ENCODE peak calls at places on chromosomes 2 and 18, in eight cellular contexts. L is IMR-90; U is CD4-positive, alpha-beta T cell; K is small intestine; I is right cardiac atrium; M is CD8-positive, alpha-beta T cell; T is right atrium auricular region; V is uterus. Z is an unnamed sample.
A peak's percentile ranks its signal among the peaks of the same experiment; 100 is the strongest.

GRCh38 chr2:172749377-172749776 is 13.7 kb downstream of the RAPGEF4 start:
- DNase-seq in L (no peak), U (no peak), K (no peak), I (no peak), M (no peak), T (no peak), V (no peak), Z (no peak)

GRCh38 chr2:65367517-65367916 is 64.9 kb downstream of the SPRED2 start:
- DNase-seq in L (peak; percentile 98), U (no peak), K (peak; percentile 33), I (no peak), M (no peak), T (no peak), V (peak; percentile 60), Z (no peak)

GRCh38 chr2:220504890-220505564 is 877.6 kb downstream of the SLC4A3 start:
- DNase-seq in L (peak; percentile 86), U (no peak), K (no peak), I (no peak), M (no peak), T (no peak), V (no peak), Z (no peak)

GRCh38 chr18:75364512-75364911 is 63.0 kb downstream of the SMIM21 start:
- DNase-seq in L (peak; percentile 4), U (no peak), K (no peak), I (no peak), M (no peak), T (no peak), V (no peak), Z (peak; percentile 6)

GRCh38 chr2:58215429-58215828 is 25.7 kb downstream of the FANCL start:
- DNase-seq in L (peak; percentile 34), U (no peak), K (peak; percentile 19), I (no peak), M (no peak), T (no peak), V (no peak), Z (no peak)

GRCh38 chr2:223260681-223261080 is 208.7 kb downstream of the KCNE4 start:
- DNase-seq in L (peak; percentile 7), U (no peak), K (no peak), I (no peak), M (no peak), T (no peak), V (no peak), Z (no peak)

GRCh38 chr18:66511810-66512209 is 92.1 kb downstream of the CDH19 start:
- DNase-seq in L (no peak), U (no peak), K (no peak), I (no peak), M (no peak), T (no peak), V (no peak), Z (no peak)

GRCh38 chr2:240888890-240889573 is 6.9 kb downstream of the MAB21L4 start:
- DNase-seq in L (no peak), U (no peak), K (no peak), I (peak; percentile 6), M (no peak), T (no peak), V (no peak), Z (no peak)

GRCh38 chr2:120367649-120368048 is 21.7 kb downstream of the INHBB start:
- DNase-seq in L (peak; percentile 5), U (no peak), K (no peak), I (no peak), M (no peak), T (no peak), V (no peak), Z (no peak)

GRCh38 chr2:11784747-11785610 is 38.5 kb downstream of the LPIN1 start:
- DNase-seq in L (peak; percentile 63), U (peak; percentile 38), K (no peak), I (no peak), M (peak; percentile 67), T (no peak), V (no peak), Z (peak; percentile 49)

GRCh38 chr18:49094136-49094535 is 143.4 kb upstream of the SMAD7 start:
- DNase-seq in L (peak; percentile 58), U (no peak), K (no peak), I (no peak), M (no peak), T (no peak), V (no peak), Z (no peak)

GRCh38 chr2:240918258-240919091 is 12.3 kb downstream of the CROCC2 start:
- DNase-seq in L (no peak), U (no peak), K (no peak), I (peak; percentile 16), M (no peak), T (peak; percentile 42), V (peak; percentile 15), Z (peak; percentile 14)

GRCh38 chr2:138724296-138724695 is 55.9 kb downstream of the NXPH2 start:
- DNase-seq in L (no peak), U (no peak), K (no peak), I (no peak), M (no peak), T (no peak), V (no peak), Z (no peak)

GRCh38 chr18:56068030-56068671 is 480.2 kb upstream of the TCF4 start:
- DNase-seq in L (peak; percentile 89), U (no peak), K (no peak), I (no peak), M (no peak), T (no peak), V (no peak), Z (peak; percentile 36)

GRCh38 chr2:41414486-41415230 is 633.2 kb upstream of the PKDCC start:
- DNase-seq in L (no peak), U (no peak), K (peak; percentile 21), I (no peak), M (no peak), T (no peak), V (no peak), Z (no peak)

GRCh38 chr18:46424898-46425297 is 232.1 kb downstream of the LOXHD1 start:
- DNase-seq in L (no peak), U (no peak), K (no peak), I (no peak), M (peak; percentile 29), T (no peak), V (no peak), Z (no peak)

GRCh38 chr2:144886847-144887246 is 366.9 kb upstream of the ZEB2 start:
- DNase-seq in L (no peak), U (no peak), K (no peak), I (peak; percentile 70), M (no peak), T (peak; percentile 73), V (peak; percentile 22), Z (peak; percentile 62)

GRCh38 chr2:60336442-60337141 is 216.9 kb downstream of the BCL11A start:
- DNase-seq in L (no peak), U (no peak), K (no peak), I (no peak), M (peak; percentile 21), T (no peak), V (no peak), Z (no peak)

GRCh38 chr2:230160112-230160660 is 59.6 kb downstream of the SP110 start:
- DNase-seq in L (peak; percentile 47), U (peak; percentile 22), K (peak; percentile 58), I (peak; percentile 28), M (peak; percentile 68), T (no peak), V (no peak), Z (peak; percentile 21)

GRCh38 chr18:79792988-79793355 is 4.8 kb upstream of the KCNG2 start:
- DNase-seq in L (no peak), U (no peak), K (no peak), I (no peak), M (no peak), T (no peak), V (no peak), Z (no peak)

GRCh38 chr2:176637134-176637496 is 367.9 kb downstream of the MTX2 start:
- DNase-seq in L (no peak), U (no peak), K (no peak), I (no peak), M (no peak), T (no peak), V (no peak), Z (no peak)
- H3K27ac ChIP-seq in L (no peak overlapping the region), U (no peak overlapping the region), K (no peak overlapping the region), I (no peak overlapping the region), M (no peak overlapping the region), T (peak overlapping the region; percentile 44), V (peak overlapping the region; percentile 98), Z (no peak overlapping the region)

GRCh38 chr2:47595690-47596089 is 187.3 kb upstream of the MSH6 start:
- DNase-seq in L (no peak), U (no peak), K (no peak), I (no peak), M (no peak), T (no peak), V (no peak), Z (no peak)

GRCh38 chr2:47592381-47592780 is 189.4 kb downstream of the MSH2 start:
- DNase-seq in L (no peak), U (no peak), K (peak; percentile 7), I (no peak), M (no peak), T (no peak), V (no peak), Z (no peak)

GRCh38 chr2:47594656-47595055 is 188.3 kb upstream of the MSH6 start:
- DNase-seq in L (no peak), U (no peak), K (no peak), I (no peak), M (no peak), T (no peak), V (no peak), Z (no peak)

GRCh38 chr2:47598476-47598875 is 184.5 kb upstream of the MSH6 start:
- DNase-seq in L (no peak), U (no peak), K (no peak), I (no peak), M (no peak), T (no peak), V (no peak), Z (no peak)

GRCh38 chr2:47595115-47595514 is 187.8 kb upstream of the MSH6 start:
- DNase-seq in L (no peak), U (no peak), K (no peak), I (no peak), M (no peak), T (no peak), V (no peak), Z (no peak)
- H3K27me3 ChIP-seq in L (peaks cover 19% of the 10 kb centered on the region), U (no peaks in the 10 kb centered on the region), K (no peaks in the 10 kb centered on the region), I (no peaks in the 10 kb centered on the region), M (no peaks in the 10 kb centered on the region), T (no peaks in the 10 kb centered on the region), V (no peaks in the 10 kb centered on the region), Z (no peaks in the 10 kb centered on the region)

DNA sequence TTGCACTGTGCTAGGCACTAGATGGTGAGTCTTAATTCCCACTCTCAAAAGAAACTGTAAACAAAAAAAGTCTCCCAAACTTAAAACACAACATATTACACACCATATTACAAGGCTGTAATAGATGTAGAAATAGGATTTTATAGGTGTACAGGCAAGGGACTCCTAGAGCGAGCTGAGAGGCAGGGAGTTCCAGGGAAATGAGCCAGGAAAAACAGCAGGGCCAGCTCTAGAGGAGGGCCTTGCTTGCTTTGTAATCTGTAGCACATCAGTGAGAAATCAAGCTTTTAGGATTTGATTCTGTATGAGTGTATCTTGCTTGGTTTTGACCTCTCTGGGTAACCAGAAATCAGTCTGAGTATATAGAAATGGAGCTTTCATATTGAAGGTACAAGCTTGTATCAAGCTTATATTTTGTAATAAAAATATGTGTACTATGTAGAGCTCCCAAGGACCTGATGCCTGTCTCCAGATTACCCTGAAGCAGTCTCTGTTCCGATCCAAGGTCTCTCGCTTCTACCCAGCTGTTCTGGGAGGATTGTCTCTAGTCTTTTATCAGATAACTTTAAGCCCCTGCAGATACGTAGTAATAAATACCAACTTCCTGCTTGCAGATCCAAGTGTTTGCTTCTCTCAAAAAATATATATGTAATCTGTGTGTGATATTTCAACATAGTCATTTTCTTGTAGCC is 73.0 kb downstream of the MYO1B start:
- DNase-seq in L (peak; percentile 75), U (no peak), K (peak; percentile 16), I (no peak), M (no peak), T (no peak), V (no peak), Z (no peak)
- H3K27ac ChIP-seq in L (peak overlapping the region; percentile 71), U (no peak overlapping the region), K (no peak overlapping the region), I (no peak overlapping the region), M (no peak overlapping the region), T (no peak overlapping the region), V (peak overlapping the region; percentile 15), Z (peak overlapping the region; percentile 29)

GRCh38 chr2:10499911-10500521 is 51.9 kb upstream of the ODC1 start:
- DNase-seq in L (no peak), U (no peak), K (no peak), I (no peak), M (peak; percentile 40), T (peak; percentile 52), V (no peak), Z (no peak)
- H3K27me3 ChIP-seq in L (peaks cover 48% of the 10 kb centered on the region), U (peaks cover 7% of the 10 kb centered on the region), K (no peaks in the 10 kb centered on the region), I (no peaks in the 10 kb centered on the region), M (no peaks in the 10 kb centered on the region), T (no peaks in the 10 kb centered on the region), V (no peaks in the 10 kb centered on the region), Z (peaks cover 5% of the 10 kb centered on the region)

Z was measured in heart right ventricle.